ENCODE peak calls at places on chromosome 21, in four cellular contexts. R is K562, V is SK-N-SH, E is H1. L is an unnamed sample.

GRCh38 chr21:15121655-15122120 is 56.9 kb upstream of the NRIP1 start:
- DNase-seq in E (no peak), R (no peak), V (no peak), L (no peak)

GRCh38 chr21:33403786-33404571 is 766 bp downstream of the IFNGR2 start:
- DNase-seq in R (peak), V (peak), E (peak), L (peak)

GRCh38 chr21:25635310-25635709 is 3.7 kb upstream of the JAM2 start:
- DNase-seq in E (no peak), R (peak), V (no peak), L (no peak)

GRCh38 chr21:34611528-34611927 is 3.4 kb downstream of the RCAN1 start:
- DNase-seq in E (no peak), V (no peak), R (no peak), L (no peak)

GRCh38 chr21:43277481-43278351 is 108.9 kb downstream of the CRYAA start:
- DNase-seq in E (no peak), V (no peak), R (no peak), L (no peak)

GRCh38 chr21:33971492-33972013 is 55.9 kb upstream of the ATP5PO start:
- DNase-seq in V (no peak), R (no peak), E (peak), L (no peak)

GRCh38 chr21:37073417-37074194 is 552 bp downstream of the TTC3 start:
- DNase-seq in R (peak), V (peak), E (peak), L (peak)

GRCh38 chr21:36698160-36699025 is 522 bp upstream of the SIM2 start:
- DNase-seq in V (peak), R (no peak), E (peak), L (no peak)

GRCh38 chr21:26449161-26449560 is 123.9 kb downstream of the CYYR1 start:
- DNase-seq in E (no peak), V (no peak), R (no peak), L (no peak)

GRCh38 chr21:33703750-33704606 is 61.7 kb downstream of the ITSN1 start:
- DNase-seq in E (no peak), R (peak), V (no peak), L (no peak)

GRCh38 chr21:26127918-26128317 is 42.7 kb downstream of the APP start:
- DNase-seq in E (no peak), V (no peak), R (no peak), L (no peak)

GRCh38 chr21:35154788-35155187 is 105.7 kb upstream of the RUNX1 start:
- DNase-seq in V (no peak), R (peak), E (no peak), L (no peak)

GRCh38 chr21:34926784-34927548 is 122.1 kb downstream of the RUNX1 start:
- DNase-seq in E (no peak), R (peak), V (no peak), L (no peak)

DNA sequence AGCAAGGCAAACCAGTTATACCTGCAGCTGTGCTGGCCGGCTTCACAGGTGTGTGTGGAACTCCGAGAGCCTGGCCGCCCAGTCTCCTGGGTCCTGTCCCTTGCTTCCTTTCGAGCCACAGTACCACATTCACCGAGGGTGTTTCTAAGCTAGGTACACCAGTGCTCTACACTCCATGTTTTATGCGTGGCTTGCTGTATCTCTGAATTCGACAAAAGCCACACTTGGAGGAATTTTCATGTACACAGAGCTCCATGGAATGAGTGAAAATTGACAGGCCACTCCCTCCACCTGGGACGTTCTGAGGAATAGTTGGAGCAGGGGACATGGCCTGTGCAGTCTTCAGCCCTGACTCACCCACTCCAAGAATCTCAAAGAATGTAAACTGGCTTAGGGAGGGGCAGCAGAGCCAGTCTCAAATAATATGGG is 14.0 kb downstream of the ETS2 start:
- DNase-seq in E (no peak), R (no peak), V (no peak), L (no peak)
- TF ChIP-seq POLR2AphosphoS5 in E (no peak), R (no peak), V (no peak), L (no peak)

DNA sequence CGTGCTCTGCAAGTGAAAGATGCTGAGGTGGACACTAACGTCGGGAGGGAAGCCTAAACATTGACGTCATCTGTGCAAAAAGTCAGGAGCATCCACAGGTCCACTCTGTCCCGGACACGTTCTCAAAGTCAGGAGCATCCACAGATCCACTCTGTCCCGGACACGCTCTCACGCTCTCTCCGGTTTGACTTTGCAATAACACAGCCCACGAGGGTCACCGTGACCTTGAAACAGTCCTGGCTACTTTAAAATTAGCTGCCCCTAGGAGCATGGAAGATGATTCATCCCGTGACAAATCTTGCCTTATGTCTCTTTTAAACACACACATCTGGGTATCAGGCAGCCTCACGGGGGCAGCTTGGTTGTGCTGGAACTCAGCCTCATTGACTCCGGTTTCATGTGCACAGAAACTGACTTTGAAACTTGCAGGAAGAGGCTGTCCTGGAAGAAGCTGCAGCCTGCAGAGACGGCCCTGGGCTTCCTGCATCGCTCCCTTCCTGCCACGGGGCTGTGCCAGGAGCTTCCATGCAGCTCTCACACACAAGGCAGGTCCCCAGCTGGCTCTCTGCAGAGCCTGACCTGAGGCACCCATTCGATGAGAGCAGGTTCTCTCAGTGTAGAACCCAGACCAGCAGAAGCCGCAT is 18.1 kb upstream of the COL18A1 start:
- DNase-seq in V (peak), R (peak), E (no peak), L (no peak)
- TF ChIP-seq GABPA in V (peak), R (no peak), E (no peak), L (no peak)

GRCh38 chr21:42010507-42011493 is 640 bp upstream of the ZBTB21 start:
- DNase-seq in E (no peak), R (peak), V (peak), L (peak)
- TF ChIP-seq POLR2AphosphoS5 in E (no peak), R (peak), V (no peak), L (peak)

GRCh38 chr21:27954806-27955205 is 987.9 kb upstream of the ADAMTS5 start:
- DNase-seq in R (no peak), V (no peak), E (no peak), L (no peak)
- TF ChIP-seq GABPA in R (no peak), V (no peak), E (no peak), L (no peak)

GRCh38 chr21:29055080-29055479 is 18.4 kb downstream of the CCT8 start:
- DNase-seq in R (no peak), E (no peak), V (no peak), L (no peak)

GRCh38 chr21:29053011-29053553 is 20.4 kb downstream of the CCT8 start:
- DNase-seq in R (no peak), V (no peak), E (no peak), L (no peak)

GRCh38 chr21:29053656-29054055 is 19.8 kb downstream of the CCT8 start:
- DNase-seq in E (no peak), R (no peak), V (no peak), L (no peak)

GRCh38 chr21:29056538-29057050 is 16.9 kb downstream of the CCT8 start:
- DNase-seq in V (no peak), E (no peak), R (no peak), L (no peak)

GRCh38 chr21:29056005-29056404 is 17.4 kb downstream of the CCT8 start:
- DNase-seq in V (no peak), E (no peak), R (no peak), L (no peak)
- TF ChIP-seq POLR2AphosphoS5 in V (no peak), E (no peak), R (peak), L (no peak)

GRCh38 chr21:24220466-24220865 is 1386.8 kb downstream of the MRPL39 start:
- DNase-seq in V (no peak), R (no peak), E (no peak), L (no peak)

GRCh38 chr21:24224411-24224810 is 1382.9 kb downstream of the MRPL39 start:
- DNase-seq in V (no peak), R (no peak), E (no peak), L (no peak)

GRCh38 chr21:24225432-24225831 is 1381.8 kb downstream of the MRPL39 start:
- DNase-seq in R (no peak), V (no peak), E (no peak), L (no peak)

GRCh38 chr21:24223625-24224024 is 1383.7 kb downstream of the MRPL39 start:
- DNase-seq in R (no peak), E (no peak), V (no peak), L (no peak)
- TF ChIP-seq GABPA in R (no peak), E (no peak), V (no peak), L (no peak)